ENCODE peak calls at places on chromosomes 12 and 14, in nine cellular contexts. H is SW 1271, F is bronchial epithelial cell, W is mesothelial cell of epicardium, J is GM13977, G is NCI-H1436, Q is Karpas-422, I is posterior vena cava, Y is midbrain. U is an unnamed sample.
A peak's percentile ranks its signal among the peaks of the same experiment; 100 is the strongest.

GRCh38 chr14:105092912-105093425 is 27.7 kb upstream of the GPR132 start:
- DNase-seq in G (no peak), W (peak; percentile 79), Q (no peak), J (peak; percentile 87), H (peak; percentile 20), I (peak; percentile 87), F (no peak), Y (no peak), U (no peak)

GRCh38 chr12:3544296-3544965 is 53.4 kb downstream of the PRMT8 start:
- DNase-seq in G (no peak), J (no peak), Q (no peak), H (no peak), I (no peak), F (no peak), Y (no peak), W (no peak), U (no peak)

GRCh38 chr12:108622425-108622824 is 11.3 kb downstream of the SELPLG start:
- DNase-seq in J (no peak), Y (no peak), F (peak; percentile 50), G (peak; percentile 15), H (no peak), W (no peak), I (no peak), Q (peak; percentile 75), U (peak; percentile 61)

GRCh38 chr12:14619731-14620501 is 52.2 kb upstream of the PLBD1 start:
- DNase-seq in J (no peak), Y (no peak), I (no peak), W (no peak), H (no peak), Q (no peak), G (no peak), F (no peak), U (no peak)

GRCh38 chr14:104237651-104238423 is 99.5 kb downstream of the KIF26A start:
- DNase-seq in J (no peak), I (no peak), F (no peak), H (no peak), Q (no peak), G (no peak), Y (no peak), W (no peak), U (no peak)

GRCh38 chr12:112907415-112908157 is 824 bp downstream of the OAS1 start:
- DNase-seq in J (peak; percentile 30), H (no peak), Q (peak; percentile 62), Y (peak; percentile 19), G (no peak), W (no peak), F (no peak), I (no peak), U (peak; percentile 82)

GRCh38 chr12:29131539-29131938 is 17.5 kb upstream of the FAR2 start:
- DNase-seq in Q (no peak), G (no peak), Y (no peak), F (peak; percentile 5), H (no peak), I (no peak), W (no peak), J (no peak), U (no peak)

GRCh38 chr12:41566703-41567102 is 378.6 kb downstream of the PDZRN4 start:
- DNase-seq in Y (no peak), G (no peak), H (no peak), F (no peak), I (no peak), J (no peak), W (no peak), Q (no peak), U (no peak)

GRCh38 chr12:109707470-109707821 is 6.2 kb upstream of the FAM222A start:
- DNase-seq in F (no peak), J (no peak), Y (no peak), H (no peak), G (no peak), W (no peak), I (no peak), Q (no peak), U (no peak)

GRCh38 chr12:56271031-56271430 is 4.3 kb downstream of the COQ10A start:
- DNase-seq in F (peak; percentile 35), J (no peak), H (no peak), G (no peak), Q (peak; percentile 54), I (no peak), Y (no peak), W (no peak), U (peak; percentile 51)

GRCh38 chr14:37197421-37198272 is at the start of gene MIPOL1:
- DNase-seq in H (peak; percentile 63), G (peak; percentile 70), W (peak; percentile 85), J (no peak), Y (peak; percentile 82), F (peak; percentile 77), Q (no peak), I (peak; percentile 93), U (no peak)

GRCh38 chr12:122841544-122842321 is 6.5 kb downstream of the HIP1R start:
- DNase-seq in I (no peak), Q (no peak), Y (peak; percentile 82), G (no peak), F (peak; percentile 60), W (no peak), J (no peak), H (no peak), U (no peak)

GRCh38 chr12:98574110-98574509 is 19.4 kb upstream of the SLC25A3 start:
- DNase-seq in J (no peak), G (no peak), H (no peak), I (no peak), Y (no peak), Q (no peak), W (no peak), F (peak; percentile 39), U (no peak)

GRCh38 chr12:71410844-71411243 is 28.8 kb upstream of the LGR5 start:
- DNase-seq in H (no peak), J (no peak), I (no peak), G (no peak), Y (no peak), Q (no peak), F (no peak), W (no peak), U (no peak)

GRCh38 chr12:93016752-93017350 is 87.8 kb upstream of the EEA1 start:
- DNase-seq in Q (no peak), G (no peak), H (no peak), Y (peak; percentile 52), F (no peak), J (no peak), I (no peak), W (no peak), U (no peak)

GRCh38 chr14:100902295-100902694 is 1.2 kb downstream of the RTL1 start:
- DNase-seq in W (no peak), F (no peak), Q (peak; percentile 72), Y (no peak), J (peak; percentile 18), G (no peak), H (no peak), I (no peak), U (peak; percentile 5)

GRCh38 chr12:49088190-49088931 is 6.2 kb downstream of the DHH start:
- DNase-seq in Y (peak; percentile 87), F (peak; percentile 93), W (peak; percentile 82), H (peak; percentile 70), G (peak; percentile 95), I (peak; percentile 85), Q (peak; percentile 94), J (peak; percentile 89), U (peak; percentile 84)

GRCh38 chr14:53032161-53032803 is 81.4 kb upstream of the FERMT2 start:
- DNase-seq in I (no peak), F (peak; percentile 77), G (no peak), W (no peak), J (no peak), Y (peak; percentile 51), H (peak; percentile 16), Q (no peak), U (no peak)

GRCh38 chr12:101074940-101075680 is 134.9 kb downstream of the SLC5A8 start:
- DNase-seq in J (no peak), W (no peak), F (no peak), H (no peak), G (no peak), I (no peak), Q (no peak), Y (no peak), U (no peak)

U was measured in OCI-LY7.